ENCODE peak calls at places on chromosomes 12 and 14, in eight cellular contexts. J, U, G, V, O, N, H and R are unnamed samples.

GRCh38 chr12:46546634-46547273 is 174.2 kb upstream of the SLC38A2 start:
- DNase-seq in H (no peak), U (peak), J (no peak), V (no peak), O (no peak), G (no peak), N (no peak), R (no peak)

GRCh38 chr12:96520767-96521166 is 31.4 kb downstream of the CFAP54 start:
- DNase-seq in V (no peak), N (no peak), U (no peak), H (peak), O (no peak), J (no peak), G (no peak), R (no peak)

GRCh38 chr12:70271025-70271424 is 27.8 kb downstream of the CNOT2 start:
- DNase-seq in J (no peak), G (no peak), O (no peak), V (no peak), N (no peak), U (no peak), H (no peak), R (no peak)

GRCh38 chr12:54355104-54355815 is 9.0 kb downstream of the GPR84 start:
- DNase-seq in V (no peak), O (no peak), G (no peak), U (no peak), N (no peak), J (no peak), H (no peak), R (no peak)

GRCh38 chr12:31322651-31323248 is 3.2 kb downstream of the SINHCAF start:
- DNase-seq in O (no peak), G (no peak), V (no peak), H (no peak), N (no peak), J (no peak), U (peak), R (no peak)

GRCh38 chr14:91114079-91115065 is 499 bp downstream of the DGLUCY start:
- DNase-seq in G (peak), N (peak), U (peak), J (peak), V (peak), H (peak), O (peak), R (peak)

GRCh38 chr12:94855853-94856252 is 147.6 kb downstream of the NDUFA12 start:
- DNase-seq in J (no peak), V (no peak), O (no peak), H (no peak), U (no peak), G (no peak), N (no peak), R (no peak)

GRCh38 chr12:6423267-6424007 is 21.3 kb upstream of the CD27 start:
- DNase-seq in G (peak), O (peak), N (peak), H (peak), U (peak), J (peak), V (peak), R (peak)

GRCh38 chr12:106863185-106863584 is 88.7 kb downstream of the RIC8B start:
- DNase-seq in H (no peak), G (no peak), U (no peak), N (no peak), V (no peak), O (no peak), J (no peak), R (peak)

GRCh38 chr12:59005195-59005961 is 85.1 kb upstream of the LRIG3 start:
- DNase-seq in V (no peak), N (no peak), H (no peak), G (no peak), O (no peak), U (no peak), J (no peak), R (peak)

GRCh38 chr14:62076368-62076767 is 314.1 kb downstream of the SNAPC1 start:
- DNase-seq in U (no peak), O (no peak), G (no peak), V (no peak), J (no peak), H (no peak), N (no peak), R (no peak)